ENCODE peak calls at places on chromosomes 2 and 18, in nine cellular contexts. K is heart right ventricle, D is dorsolateral prefrontal cortex, H is AG10803, M is K562, W is Peyer's patch, N is H1, X is fibroblast of lung, G is upper lobe of left lung. P is an unnamed sample.

GRCh38 chr18:2430191-2430590 is 141.1 kb downstream of the METTL4 start:
- DNase-seq in H (no peak), M (no peak), G (no peak), X (no peak), W (no peak), D (no peak), K (no peak), N (no peak), P (no peak)

GRCh38 chr2:98027955-98028593 is 32.3 kb upstream of the TMEM131 start:
- DNase-seq in G (no peak), W (no peak), N (no peak), X (peak; percentile 35), K (no peak), D (no peak), H (peak; percentile 61), M (no peak), P (no peak)

GRCh38 chr2:72827999-72828646 is 2.3 kb upstream of the EXOC6B start:
- DNase-seq in H (peak; percentile 14), K (no peak), W (no peak), G (no peak), N (no peak), D (no peak), X (peak; percentile 79), M (no peak), P (no peak)

GRCh38 chr18:46412831-46413371 is 244.1 kb downstream of the LOXHD1 start:
- DNase-seq in D (no peak), N (no peak), K (peak; percentile 36), W (no peak), M (no peak), G (peak; percentile 61), X (peak; percentile 8), H (no peak), P (no peak)

GRCh38 chr2:74238879-74239278 is 40.5 kb downstream of the MTHFD2 start:
- DNase-seq in G (no peak), D (no peak), M (no peak), H (peak; percentile 72), K (no peak), W (no peak), N (no peak), X (peak; percentile 87), P (no peak)

GRCh38 chr2:121254748-121255147 is 30.3 kb downstream of the TFCP2L1 start:
- DNase-seq in H (no peak), G (peak; percentile 90), N (no peak), W (peak; percentile 25), X (no peak), M (no peak), K (no peak), D (no peak), P (peak; percentile 28)

GRCh38 chr2:144162652-144163051 is 357.3 kb downstream of the ZEB2 start:
- DNase-seq in H (no peak), W (peak; percentile 65), K (no peak), M (no peak), G (peak; percentile 38), X (no peak), N (no peak), D (no peak), P (peak; percentile 53)

GRCh38 chr18:70961933-70962332 is 673.1 kb downstream of the SOCS6 start:
- DNase-seq in D (no peak), G (no peak), M (no peak), W (no peak), X (no peak), H (no peak), N (no peak), K (no peak), P (no peak)

GRCh38 chr2:26887142-26887541 is 39.2 kb downstream of the DPYSL5 start:
- DNase-seq in M (no peak), K (no peak), H (no peak), D (no peak), X (no peak), G (no peak), N (no peak), W (no peak), P (no peak)

GRCh38 chr2:78992451-78992806 is 33.1 kb upstream of the REG3G start:
- DNase-seq in K (no peak), H (no peak), X (no peak), N (peak; percentile 21), M (peak; percentile 13), D (no peak), G (no peak), W (no peak), P (no peak)

GRCh38 chr2:112774536-112775285 is 9.6 kb downstream of the IL1A start:
- DNase-seq in X (no peak), W (no peak), D (no peak), M (no peak), H (no peak), G (no peak), N (no peak), K (no peak), P (no peak)

GRCh38 chr18:74665905-74666304 is 68.2 kb downstream of the ZNF407 start:
- DNase-seq in N (no peak), K (no peak), D (no peak), H (no peak), G (no peak), M (no peak), X (no peak), W (no peak), P (no peak)
- TF ChIP-seq CTCF in N (no peak), K (no peak), D (no peak), H (no peak), G (no peak), M (no peak), X (no peak), W (no peak), P (no peak)

DNA sequence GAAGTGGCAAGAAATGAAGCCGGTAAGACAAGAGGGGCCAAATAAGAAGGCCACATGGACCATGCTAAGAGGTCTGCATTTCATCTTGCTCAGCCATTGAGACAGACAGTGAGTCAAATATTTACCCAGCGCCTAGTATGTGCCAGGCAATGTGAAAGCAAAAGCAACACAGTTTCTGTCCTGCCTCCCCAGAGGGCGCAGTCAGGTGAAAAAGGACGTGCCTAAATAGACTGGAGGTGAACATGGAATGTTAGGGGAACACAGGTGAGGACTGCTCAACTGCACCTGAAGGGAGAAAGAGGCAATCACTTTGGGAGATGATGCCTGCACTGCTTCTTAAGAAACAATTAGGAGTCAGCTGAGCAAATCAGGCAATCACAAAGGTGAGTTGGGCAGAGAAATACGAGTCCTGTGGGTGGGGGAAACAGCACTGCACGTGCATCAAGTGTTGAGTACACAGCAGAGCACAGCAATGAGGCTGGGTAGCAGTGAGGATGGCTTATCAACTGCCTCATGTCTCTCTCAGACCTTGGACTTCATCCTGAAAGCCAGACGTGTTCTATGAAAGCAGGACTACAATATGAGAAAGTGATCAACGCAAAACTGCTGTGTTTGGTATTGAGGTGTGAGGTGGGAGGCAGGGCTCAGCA is 218.3 kb upstream of the SMAD7 start:
- DNase-seq in W (peak; percentile 62), D (no peak), H (no peak), K (no peak), N (no peak), X (no peak), M (no peak), G (peak; percentile 42), P (peak; percentile 22)
- TF ChIP-seq CTCF in W (peak; percentile 35), D (no peak), H (no peak), K (no peak), N (no peak), X (no peak), M (no peak), G (no peak), P (no peak)

GRCh38 chr18:35000457-35000856 is 40.8 kb upstream of the MAPRE2 start:
- DNase-seq in D (no peak), N (no peak), G (no peak), M (no peak), K (no peak), W (no peak), H (no peak), X (no peak), P (no peak)

GRCh38 chr18:35002120-35002519 is 39.1 kb upstream of the MAPRE2 start:
- DNase-seq in D (no peak), N (no peak), K (no peak), X (no peak), H (no peak), M (no peak), W (no peak), G (no peak), P (no peak)

GRCh38 chr18:35010156-35010555 is 31.1 kb upstream of the MAPRE2 start:
- DNase-seq in K (no peak), H (no peak), G (no peak), M (no peak), X (no peak), W (no peak), D (no peak), N (no peak), P (no peak)

GRCh38 chr18:35010983-35011382 is 30.2 kb upstream of the MAPRE2 start:
- DNase-seq in M (no peak), N (no peak), D (no peak), K (peak; percentile 25), X (no peak), W (no peak), H (no peak), G (no peak), P (no peak)

DNA sequence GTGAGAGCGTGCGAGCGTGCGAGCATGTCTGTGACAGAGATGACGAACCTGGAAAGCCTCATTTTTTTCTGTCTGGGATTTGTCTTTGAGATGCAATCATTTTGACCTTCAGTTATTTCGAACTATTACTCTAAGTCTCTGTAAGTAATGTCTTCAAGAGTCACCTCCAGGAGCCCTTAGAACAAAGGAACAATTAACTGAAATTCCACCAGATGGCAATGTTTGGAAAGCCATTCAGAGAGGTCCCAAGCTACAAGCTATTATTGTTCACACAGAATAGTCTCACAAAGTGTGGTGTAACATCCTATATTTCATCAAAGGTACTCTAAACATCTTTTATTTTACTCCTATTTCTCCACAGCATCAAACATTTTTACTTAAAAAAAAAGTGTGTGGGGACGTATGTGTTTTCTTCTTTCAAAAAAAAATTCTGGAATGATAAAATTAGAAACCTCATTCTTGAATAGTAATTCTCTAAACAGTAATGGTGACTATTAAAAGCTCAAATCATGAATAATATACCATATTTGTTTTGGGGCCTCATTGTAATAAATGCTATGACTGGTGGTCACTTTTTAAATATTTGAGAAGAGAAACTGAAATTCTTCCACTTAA is 35.1 kb upstream of the MAPRE2 start:
- DNase-seq in G (no peak), X (peak; percentile 82), D (no peak), H (peak; percentile 72), N (no peak), M (peak; percentile 25), K (peak; percentile 28), W (no peak), P (peak; percentile 36)
- TF ChIP-seq CTCF in G (peak; percentile 79), X (peak; percentile 64), D (peak; percentile 74), H (peak; percentile 80), N (peak; percentile 57), M (peak; percentile 69), K (peak; percentile 86), W (peak; percentile 74), P (peak; percentile 52)

GRCh38 chr18:75854174-75854573 is 426.7 kb upstream of the SMIM21 start:
- DNase-seq in M (peak; percentile 15), W (no peak), K (no peak), G (no peak), N (peak; percentile 47), H (no peak), X (no peak), D (no peak), P (no peak)
- TF ChIP-seq CTCF in M (peak; percentile 60), W (no peak), K (peak; percentile 17), G (no peak), N (peak; percentile 65), H (peak; percentile 37), X (no peak), D (peak; percentile 31), P (no peak)